ENCODE peak calls at places on chromosomes 11 and 22, in ten cellular contexts. Q, E, F, C, P, N, I, D, V and A are unnamed samples.

GRCh38 chr11:71238285-71238875 is 14.0 kb downstream of the SHANK2 start:
- DNase-seq in F (peak), N (peak), V (no peak), E (no peak), C (no peak), Q (no peak), P (no peak), I (no peak), D (no peak), A (no peak)

GRCh38 chr22:22125579-22126468 is 118.8 kb upstream of the VPREB1 start:
- DNase-seq in P (no peak), V (no peak), C (no peak), D (no peak), Q (no peak), N (no peak), E (no peak), F (no peak), I (no peak), A (no peak)

GRCh38 chr11:123474994-123475393 is 44.9 kb downstream of the GRAMD1B start:
- DNase-seq in C (no peak), I (no peak), E (no peak), N (no peak), F (no peak), P (peak), D (no peak), Q (no peak), V (no peak), A (no peak)

GRCh38 chr11:60700689-60701508 is 1.5 kb downstream of the MS4A8 start:
- DNase-seq in E (no peak), Q (no peak), N (no peak), D (no peak), P (no peak), I (peak), F (no peak), V (no peak), C (peak), A (no peak)

GRCh38 chr11:115290479-115291390 is 213.5 kb downstream of the CADM1 start:
- DNase-seq in I (no peak), N (no peak), Q (no peak), E (no peak), D (no peak), F (no peak), V (no peak), C (no peak), P (no peak), A (no peak)

GRCh38 chr11:116736763-116737162 is 36.0 kb downstream of the BUD13 start:
- DNase-seq in N (no peak), P (no peak), C (peak), E (no peak), I (no peak), F (peak), Q (no peak), V (no peak), D (no peak), A (no peak)

GRCh38 chr11:104661901-104662300 is 236.4 kb downstream of the CASP12 start:
- DNase-seq in P (no peak), D (no peak), C (no peak), I (no peak), N (no peak), E (no peak), Q (no peak), F (no peak), V (no peak), A (no peak)

GRCh38 chr11:120220747-120221037 is 9.9 kb downstream of the OAF start:
- DNase-seq in C (no peak), Q (no peak), D (no peak), P (no peak), V (no peak), N (no peak), E (no peak), I (no peak), F (no peak), A (no peak)

GRCh38 chr22:23501244-23501643 is 78.8 kb downstream of the IGLL1 start:
- DNase-seq in E (no peak), F (no peak), D (no peak), N (no peak), I (no peak), V (no peak), Q (no peak), C (no peak), P (no peak), A (no peak)

GRCh38 chr22:49208003-49208402 is 619.7 kb downstream of the BRD1 start:
- DNase-seq in Q (no peak), C (no peak), N (peak), P (no peak), E (no peak), I (no peak), F (peak), V (no peak), D (peak), A (no peak)

GRCh38 chr11:128776088-128776433 is 82.2 kb downstream of the FLI1 start:
- DNase-seq in I (no peak), N (no peak), D (no peak), V (no peak), P (no peak), F (no peak), Q (no peak), E (no peak), C (no peak), A (no peak)

GRCh38 chr11:2559527-2560311 is 114.9 kb downstream of the KCNQ1 start:
- DNase-seq in D (no peak), Q (no peak), E (no peak), V (no peak), P (no peak), I (no peak), N (peak), C (no peak), F (peak), A (no peak)

GRCh38 chr11:125224391-125225015 is 60.0 kb downstream of the PKNOX2 start:
- DNase-seq in N (no peak), D (no peak), Q (no peak), C (no peak), F (no peak), E (no peak), P (no peak), I (peak), V (no peak), A (no peak)

GRCh38 chr11:2213890-2214526 is 42.4 kb upstream of the TH start:
- DNase-seq in E (no peak), I (no peak), N (no peak), P (no peak), Q (no peak), D (no peak), C (no peak), F (peak), V (no peak), A (no peak)

GRCh38 chr11:46367244-46367915 is 14.1 kb upstream of the MDK start:
- DNase-seq in I (peak), P (peak), Q (peak), V (no peak), E (no peak), D (no peak), N (peak), C (peak), F (peak), A (peak)

GRCh38 chr11:98358551-98358950 is 662.2 kb upstream of the CNTN5 start:
- DNase-seq in N (no peak), I (no peak), D (no peak), C (no peak), Q (no peak), P (no peak), V (no peak), E (no peak), F (no peak), A (no peak)

GRCh38 chr11:47981667-47982404 is 1.5 kb downstream of the PTPRJ start:
- DNase-seq in F (peak), I (no peak), C (peak), P (no peak), V (no peak), Q (no peak), N (no peak), E (no peak), D (no peak), A (no peak)

GRCh38 chr11:70742553-70743291 is 344.4 kb downstream of the CTTN start:
- DNase-seq in N (peak), P (no peak), C (no peak), F (no peak), Q (no peak), E (no peak), V (no peak), D (no peak), I (peak), A (no peak)

GRCh38 chr22:29307658-29308147 is 1.3 kb downstream of the GAS2L1 start:
- DNase-seq in V (no peak), D (no peak), I (no peak), F (no peak), C (no peak), E (no peak), P (no peak), Q (no peak), N (no peak), A (no peak)

GRCh38 chr11:65479184-65480145 is 19.4 kb upstream of the MALAT1 start:
- DNase-seq in P (peak), D (no peak), F (no peak), N (peak), C (no peak), E (no peak), Q (no peak), V (no peak), I (no peak), A (peak)

GRCh38 chr11:31106326-31106725 is 263.2 kb downstream of the DCDC1 start:
- DNase-seq in N (no peak), Q (no peak), C (no peak), V (no peak), P (no peak), D (no peak), E (no peak), I (no peak), F (no peak), A (no peak)

GRCh38 chr11:61129608-61130523 is 27.6 kb downstream of the CD5 start:
- DNase-seq in F (peak), Q (no peak), C (peak), N (peak), E (peak), I (peak), P (peak), D (peak), V (no peak), A (no peak)

GRCh38 chr11:116890193-116890592 is 52.8 kb upstream of the APOA1 start:
- DNase-seq in V (no peak), N (no peak), F (no peak), P (no peak), E (no peak), Q (no peak), C (peak), I (no peak), D (no peak), A (no peak)

GRCh38 chr11:11422291-11423128 is 69.5 kb upstream of the CSNK2A3 start:
- DNase-seq in I (no peak), V (no peak), C (no peak), Q (no peak), D (no peak), E (no peak), F (no peak), P (no peak), N (no peak), A (no peak)

GRCh38 chr22:38347944-38348750 is 30.9 kb upstream of the CSNK1E start:
- DNase-seq in V (no peak), Q (no peak), P (peak), I (no peak), E (no peak), N (peak), F (peak), D (peak), C (no peak), A (no peak)

GRCh38 chr22:22046370-22046769 is 63.8 kb upstream of the TOP3B start:
- DNase-seq in C (peak), E (no peak), I (no peak), V (no peak), N (no peak), F (no peak), Q (no peak), D (no peak), P (no peak), A (no peak)

GRCh38 chr22:36467946-36468345 is 13.5 kb downstream of the TXN2 start:
- DNase-seq in C (no peak), I (no peak), F (no peak), N (no peak), P (peak), V (no peak), Q (no peak), E (no peak), D (no peak), A (no peak)

GRCh38 chr22:25062378-25063095 is 110.0 kb downstream of the KIAA1671 start:
- DNase-seq in E (no peak), D (no peak), N (no peak), F (peak), P (no peak), Q (no peak), C (no peak), V (no peak), I (no peak), A (no peak)

GRCh38 chr11:105466582-105467228 is 143.2 kb upstream of the GRIA4 start:
- DNase-seq in N (no peak), C (no peak), Q (no peak), P (peak), D (peak), V (no peak), I (no peak), F (no peak), E (no peak), A (no peak)

GRCh38 chr11:68343761-68344256 is 31.4 kb downstream of the LRP5 start:
- DNase-seq in Q (no peak), D (no peak), C (no peak), V (no peak), E (no peak), I (no peak), P (no peak), F (no peak), N (no peak), A (no peak)

GRCh38 chr22:20459862-20460261 is 22.2 kb upstream of the SCARF2 start:
- DNase-seq in F (peak), V (no peak), C (no peak), I (no peak), E (no peak), N (peak), Q (no peak), P (no peak), D (no peak), A (no peak)

GRCh38 chr11:29518389-29519174 is 498.2 kb downstream of the KCNA4 start:
- DNase-seq in E (no peak), D (no peak), P (no peak), Q (no peak), C (peak), N (no peak), F (no peak), V (no peak), I (no peak), A (no peak)

GRCh38 chr11:76025068-76025467 is 181.2 kb downstream of the WNT11 start:
- DNase-seq in F (no peak), Q (no peak), P (peak), V (no peak), I (no peak), D (no peak), N (no peak), C (no peak), E (no peak), A (no peak)

GRCh38 chr22:50683994-50684371 is 11.4 kb downstream of the SHANK3 start:
- DNase-seq in P (no peak), N (no peak), E (no peak), V (no peak), F (peak), D (no peak), Q (no peak), C (no peak), I (no peak), A (no peak)

GRCh38 chr22:37546436-37547248 is 13.6 kb upstream of the CDC42EP1 start:
- DNase-seq in N (peak), C (no peak), Q (no peak), V (no peak), I (peak), D (no peak), P (peak), F (no peak), E (no peak), A (peak)

GRCh38 chr11:78037056-78037455 is 14.0 kb upstream of the KCTD14 start:
- DNase-seq in N (peak), I (no peak), E (no peak), P (no peak), F (no peak), C (no peak), D (peak), Q (no peak), V (no peak), A (no peak)